ENCODE peak calls at places on chromosomes 11 and 22, in eight cellular contexts. X is transverse colon, M is prostate gland, D is H1, W is heart left ventricle, Q is vagina, G is A549, S is stomach. N is an unnamed sample.

GRCh38 chr22:44815099-44816070 is 63.0 kb downstream of the ARHGAP8 start:
- DNase-seq in X (no peak), M (no peak), D (no peak), W (peak), Q (no peak), G (no peak), S (no peak), N (no peak)

GRCh38 chr11:108959124-108959761 is 294.4 kb downstream of the DDX10 start:
- DNase-seq in X (no peak), M (no peak), D (no peak), W (no peak), Q (no peak), G (no peak), S (no peak), N (no peak)

GRCh38 chr11:3807856-3808845 is at the start of gene PGAP2:
- DNase-seq in X (peak), M (peak), D (peak), W (peak), Q (no peak), G (peak), S (peak), N (peak)

GRCh38 chr11:64723907-64724862 is 1.2 kb upstream of the NRXN2 start:
- DNase-seq in X (no peak), M (no peak), D (no peak), W (no peak), Q (no peak), G (no peak), S (no peak), N (no peak)

GRCh38 chr11:30451642-30452041 is 128.7 kb downstream of the ARL14EP start:
- DNase-seq in X (no peak), M (no peak), D (no peak), W (no peak), Q (no peak), G (no peak), S (no peak), N (no peak)

GRCh38 chr11:68454767-68455166 is 5.8 kb upstream of the PPP6R3 start:
- DNase-seq in X (no peak), M (no peak), D (no peak), W (no peak), Q (no peak), G (no peak), S (no peak), N (no peak)

GRCh38 chr22:50526849-50527801 is 1.7 kb upstream of the SCO2 start:
- DNase-seq in X (peak), M (no peak), D (peak), W (peak), Q (no peak), G (peak), S (peak), N (peak)

GRCh38 chr11:112345708-112346107 is 85.0 kb upstream of the PLET1 start:
- DNase-seq in X (no peak), M (no peak), D (peak), W (no peak), Q (no peak), G (no peak), S (no peak), N (no peak)

GRCh38 chr22:28927526-28928089 is 44.2 kb downstream of the ZNRF3 start:
- DNase-seq in X (no peak), M (no peak), D (no peak), W (no peak), Q (no peak), G (no peak), S (no peak), N (no peak)

GRCh38 chr11:120513436-120514315 is 2.1 kb downstream of the GRIK4 start:
- DNase-seq in X (no peak), M (no peak), D (no peak), W (no peak), Q (no peak), G (no peak), S (no peak), N (no peak)

GRCh38 chr11:129457321-129457720 is 81.7 kb downstream of the BARX2 start:
- DNase-seq in X (peak), M (peak), D (no peak), W (no peak), Q (no peak), G (no peak), S (no peak), N (no peak)

GRCh38 chr11:126339073-126339865 is 16.2 kb upstream of the ST3GAL4 start:
- DNase-seq in X (no peak), M (no peak), D (no peak), W (no peak), Q (no peak), G (no peak), S (no peak), N (no peak)

GRCh38 chr11:120344302-120345004 is 8.2 kb downstream of the ARHGEF12 start:
- DNase-seq in X (peak), M (no peak), D (no peak), W (no peak), Q (no peak), G (no peak), S (no peak), N (peak)

GRCh38 chr11:6925636-6926207 is 504 bp upstream of the ZNF215 start:
- DNase-seq in X (no peak), M (no peak), D (no peak), W (no peak), Q (no peak), G (no peak), S (no peak), N (no peak)

GRCh38 chr11:46361283-46362145 is 14.3 kb downstream of the DGKZ start:
- DNase-seq in X (peak), M (no peak), D (no peak), W (peak), Q (no peak), G (no peak), S (no peak), N (peak)

GRCh38 chr22:22770280-22770871 is 117.2 kb upstream of the IGLL5 start:
- DNase-seq in X (peak), M (peak), D (peak), W (no peak), Q (peak), G (peak), S (peak), N (peak)

GRCh38 chr11:109770323-109770722 is 322.9 kb upstream of the ZC3H12C start:
- DNase-seq in X (no peak), M (no peak), D (no peak), W (no peak), Q (no peak), G (no peak), S (no peak), N (no peak)

GRCh38 chr22:34296456-34296855 is 376.2 kb upstream of the LARGE1 start:
- DNase-seq in X (no peak), M (no peak), D (no peak), W (no peak), Q (no peak), G (no peak), S (no peak), N (peak)

GRCh38 chr22:28142361-28142801 is 223.3 kb upstream of the PITPNB start:
- DNase-seq in X (no peak), M (peak), D (no peak), W (no peak), Q (no peak), G (no peak), S (no peak), N (no peak)

GRCh38 chr22:37128555-37129281 is 19.2 kb upstream of the TMPRSS6 start:
- DNase-seq in X (no peak), M (no peak), D (no peak), W (no peak), Q (no peak), G (no peak), S (no peak), N (no peak)

GRCh38 chr11:126182787-126183445 is 28.5 kb downstream of the RPUSD4 start:
- DNase-seq in X (no peak), M (no peak), D (no peak), W (no peak), Q (no peak), G (no peak), S (no peak), N (no peak)

GRCh38 chr22:31192513-31192912 is 19.6 kb upstream of the LIMK2 start:
- DNase-seq in X (no peak), M (no peak), D (no peak), W (no peak), Q (no peak), G (no peak), S (no peak), N (no peak)

GRCh38 chr11:79493555-79494171 is 52.8 kb upstream of the TENM4 start:
- DNase-seq in X (peak), M (peak), D (peak), W (peak), Q (no peak), G (peak), S (peak), N (peak)

GRCh38 chr11:57131080-57131790 is 50.5 kb upstream of the LRRC55 start:
- DNase-seq in X (peak), M (peak), D (peak), W (peak), Q (no peak), G (no peak), S (peak), N (no peak)

GRCh38 chr11:116611998-116612620 is 160.7 kb downstream of the BUD13 start:
- DNase-seq in X (no peak), M (no peak), D (no peak), W (no peak), Q (peak), G (no peak), S (peak), N (no peak)

GRCh38 chr11:106031936-106032335 is 9.9 kb upstream of the MSANTD4 start:
- DNase-seq in X (no peak), M (no peak), D (no peak), W (no peak), Q (no peak), G (no peak), S (no peak), N (no peak)

GRCh38 chr22:37254867-37255233 is 10.8 kb upstream of the RAC2 start:
- DNase-seq in X (no peak), M (no peak), D (no peak), W (no peak), Q (no peak), G (no peak), S (no peak), N (no peak)

GRCh38 chr22:50171965-50172421 is 1.5 kb downstream of the PANX2 start:
- DNase-seq in X (no peak), M (no peak), D (no peak), W (no peak), Q (no peak), G (no peak), S (no peak), N (no peak)

GRCh38 chr22:19082101-19082500 is 40.1 kb downstream of the DGCR2 start:
- DNase-seq in X (no peak), M (no peak), D (no peak), W (no peak), Q (no peak), G (no peak), S (no peak), N (no peak)

GRCh38 chr11:47552581-47553416 is at the start of gene CELF1:
- DNase-seq in X (peak), M (peak), D (peak), W (peak), Q (no peak), G (peak), S (peak), N (peak)

GRCh38 chr22:36166518-36167220 is 6.1 kb upstream of the APOL3 start:
- DNase-seq in X (no peak), M (no peak), D (no peak), W (no peak), Q (no peak), G (no peak), S (no peak), N (no peak)

GRCh38 chr22:25390297-25391240 is 171.1 kb downstream of the CRYBB2 start:
- DNase-seq in X (no peak), M (no peak), D (no peak), W (peak), Q (no peak), G (no peak), S (no peak), N (no peak)

GRCh38 chr11:62601114-62601363 is 626 bp downstream of the MTA2 start:
- DNase-seq in X (peak), M (no peak), D (no peak), W (no peak), Q (no peak), G (no peak), S (peak), N (peak)

GRCh38 chr11:83035070-83035854 is 36.4 kb downstream of the RAB30 start:
- DNase-seq in X (no peak), M (no peak), D (no peak), W (no peak), Q (no peak), G (no peak), S (no peak), N (no peak)

GRCh38 chr11:38759394-38759793 is 2161.4 kb upstream of the RAG2 start:
- DNase-seq in X (no peak), M (no peak), D (no peak), W (no peak), Q (no peak), G (no peak), S (no peak), N (no peak)

GRCh38 chr11:133948711-133949110 is 8.1 kb downstream of the IGSF9B start:
- DNase-seq in X (no peak), M (no peak), D (no peak), W (no peak), Q (no peak), G (no peak), S (no peak), N (no peak)

GRCh38 chr11:47007579-47007978 is 71.0 kb downstream of the CSTPP1 start:
- DNase-seq in X (no peak), M (no peak), D (no peak), W (no peak), Q (no peak), G (no peak), S (no peak), N (no peak)

DNA sequence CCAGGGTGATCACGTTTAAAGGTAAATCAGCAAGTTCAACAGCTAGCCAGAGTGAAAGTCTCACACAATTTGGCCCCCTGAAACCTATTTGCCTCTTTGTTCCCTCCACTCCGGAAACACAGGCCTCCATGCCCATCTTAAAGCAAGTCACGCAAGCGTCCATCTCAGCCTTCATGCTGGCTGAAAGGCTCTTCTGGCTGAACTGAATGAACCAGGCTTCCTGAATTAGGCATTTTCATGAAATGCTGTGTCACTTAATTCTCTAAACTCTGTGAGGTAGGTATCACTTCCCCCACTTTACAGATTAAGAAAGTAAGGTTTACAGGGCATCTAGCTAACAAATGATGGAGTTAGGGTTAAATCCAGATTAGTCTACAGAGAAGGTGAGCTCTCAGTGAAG is 1.4 kb downstream of the SLC25A17 start:
- DNase-seq in X (no peak), M (no peak), D (no peak), W (no peak), Q (no peak), G (no peak), S (no peak), N (no peak)
- TF ChIP-seq POLR2A in X (no peak), M (no peak), D (no peak), W (no peak), Q (no peak), G (no peak), S (no peak), N (no peak)

DNA sequence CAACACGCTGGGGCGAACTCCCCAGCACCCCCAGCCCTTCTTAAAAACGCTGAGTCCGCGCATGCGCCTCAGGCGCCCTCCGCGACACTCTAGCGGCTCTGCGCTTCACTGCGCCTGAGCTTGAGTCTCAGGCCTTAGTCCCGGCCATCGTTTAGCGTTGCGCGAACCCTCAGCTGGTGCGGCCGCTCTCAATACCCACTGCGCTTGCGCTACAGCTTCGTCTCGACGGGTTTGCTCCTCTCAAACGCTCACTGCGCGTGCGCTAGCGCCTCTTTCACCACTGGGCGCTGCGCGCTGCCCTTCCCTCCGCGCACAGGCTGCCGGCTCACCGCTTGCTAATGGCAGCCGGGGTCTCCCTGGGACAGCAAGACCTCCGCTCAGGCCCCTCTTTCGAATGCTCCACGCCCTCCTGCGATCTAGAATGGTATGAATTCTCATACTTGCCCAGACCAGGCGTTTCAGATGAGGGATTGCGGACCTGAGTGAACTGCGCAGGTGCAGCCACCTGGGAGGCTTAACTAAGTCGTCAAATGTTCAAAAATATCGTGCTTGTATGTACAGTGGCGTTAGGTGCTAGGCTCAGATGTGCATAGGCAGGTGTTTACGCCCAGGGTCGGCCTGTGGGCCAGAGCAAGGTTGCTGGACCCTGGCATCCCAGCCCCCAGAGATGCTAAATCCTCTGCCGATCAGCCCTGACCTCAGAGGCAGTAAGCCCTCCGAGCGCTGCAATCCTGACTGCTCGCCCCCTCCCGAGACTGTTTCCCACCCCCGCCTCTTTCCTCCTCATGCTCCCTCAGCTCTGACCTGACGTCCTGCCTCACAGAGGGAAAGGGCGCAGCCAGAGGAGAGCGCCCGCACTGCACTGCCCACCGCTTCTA is at the start of gene SLC2A11:
- DNase-seq in X (peak), M (peak), D (peak), W (peak), Q (no peak), G (peak), S (peak), N (peak)
- TF ChIP-seq CTCF in X (peak), M (peak), D (peak), W (no peak), Q (no peak), G (no peak), S (no peak), N (peak)

GRCh38 chr11:66287256-66288137 is 1.4 kb downstream of the YIF1A start:
- DNase-seq in X (no peak), M (no peak), D (no peak), W (no peak), Q (no peak), G (no peak), S (no peak), N (no peak)

GRCh38 chr11:66286699-66287098 is 2.2 kb downstream of the YIF1A start:
- DNase-seq in X (no peak), M (no peak), D (no peak), W (no peak), Q (no peak), G (no peak), S (no peak), N (no peak)

GRCh38 chr11:66283461-66284105 is 5.4 kb downstream of the YIF1A start:
- DNase-seq in X (no peak), M (no peak), D (no peak), W (peak), Q (no peak), G (no peak), S (no peak), N (no peak)

GRCh38 chr11:66284526-66285078 is 4.3 kb downstream of the YIF1A start:
- DNase-seq in X (no peak), M (no peak), D (no peak), W (peak), Q (no peak), G (no peak), S (no peak), N (no peak)

DNA sequence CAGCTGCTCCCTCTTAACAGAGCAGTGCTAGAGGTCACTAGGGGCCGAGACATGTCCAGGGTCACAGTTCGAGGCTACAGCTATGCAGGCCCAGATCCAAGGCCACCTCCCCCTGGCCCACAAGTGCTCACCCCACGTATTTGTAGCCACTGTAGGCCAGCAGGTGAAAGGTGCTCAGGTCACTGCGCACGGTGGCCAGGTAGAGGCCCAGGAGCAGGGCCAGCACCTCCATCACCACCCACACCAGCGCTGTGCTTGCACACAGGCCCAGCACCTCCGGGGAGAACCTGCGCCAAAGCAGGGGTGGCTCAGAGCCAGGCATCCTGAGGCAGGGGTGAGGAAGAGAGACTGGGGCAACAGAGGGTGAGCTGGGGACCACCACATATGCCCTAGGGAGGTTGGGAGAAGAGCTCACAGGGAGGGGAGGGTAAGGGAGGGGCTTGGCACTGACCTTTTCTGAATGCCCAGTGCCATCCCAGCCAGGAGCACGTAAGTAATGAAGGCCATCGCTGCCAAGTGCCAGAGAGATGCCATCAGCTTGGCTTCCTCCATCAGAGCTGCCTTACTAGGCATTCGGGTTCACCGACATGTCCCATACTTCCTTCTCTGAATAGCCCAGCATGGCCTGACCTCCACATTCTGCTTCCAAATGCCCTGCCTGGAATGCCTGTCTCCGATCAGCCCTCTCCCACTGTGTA is 3.5 kb downstream of the YIF1A start:
- DNase-seq in X (no peak), M (no peak), D (no peak), W (no peak), Q (no peak), G (no peak), S (no peak), N (no peak)
- TF ChIP-seq POLR2A in X (no peak), M (no peak), D (no peak), W (no peak), Q (no peak), G (no peak), S (no peak), N (no peak)

GRCh38 chr22:43745783-43746356 is 66.2 kb downstream of the EFCAB6 start:
- DNase-seq in X (no peak), M (no peak), D (no peak), W (no peak), Q (no peak), G (no peak), S (no peak), N (no peak)

GRCh38 chr22:43742551-43742950 is 69.6 kb downstream of the EFCAB6 start:
- DNase-seq in X (no peak), M (no peak), D (no peak), W (no peak), Q (no peak), G (no peak), S (no peak), N (no peak)

GRCh38 chr22:43740587-43741270 is 71.4 kb downstream of the EFCAB6 start:
- DNase-seq in X (no peak), M (no peak), D (no peak), W (no peak), Q (no peak), G (no peak), S (no peak), N (no peak)

GRCh38 chr22:43743929-43744643 is 68.0 kb downstream of the EFCAB6 start:
- DNase-seq in X (no peak), M (no peak), D (no peak), W (no peak), Q (no peak), G (no peak), S (no peak), N (no peak)

DNA sequence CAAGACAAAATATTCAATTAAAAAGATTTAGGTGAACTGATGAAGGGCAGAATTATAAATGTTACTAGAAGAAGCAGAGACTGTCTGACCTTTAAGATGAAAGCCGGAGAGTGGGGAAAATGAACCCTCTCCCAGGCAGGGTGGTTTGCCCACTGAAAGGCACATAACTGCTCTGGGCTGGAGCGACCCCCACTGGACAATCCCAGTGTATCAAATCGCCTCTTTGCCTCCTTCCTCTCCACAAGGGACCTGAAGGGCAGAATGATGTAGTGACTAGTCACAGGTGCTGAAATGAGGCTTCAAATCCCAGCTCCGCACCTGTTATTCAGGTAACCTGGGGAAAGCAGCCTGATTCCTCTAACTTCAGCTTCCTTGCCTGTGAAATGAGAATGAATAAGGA is 69.0 kb downstream of the EFCAB6 start:
- DNase-seq in X (no peak), M (no peak), D (peak), W (no peak), Q (no peak), G (no peak), S (no peak), N (no peak)
- TF ChIP-seq CTCF in X (no peak), M (no peak), D (peak), W (no peak), Q (no peak), G (peak), S (no peak), N (no peak)